ENCODE peak calls at places on chromosomes 6 and 20, in four cellular contexts. N is T-cell, V is B cell, D is non-pigmented ciliary epithelial cell. Z is an unnamed sample.

GRCh38 chr6:27582928-27583725 is 110.2 kb upstream of the ZNF184 start:
- DNase-seq in N (no peak), V (no peak), D (no peak), Z (no peak)

GRCh38 chr6:31465185-31465536 is 32.8 kb upstream of the MICB start:
- DNase-seq in N (no peak), V (peak; percentile 33), D (no peak), Z (no peak)

GRCh38 chr20:9329356-9330092 is 184.9 kb upstream of the LAMP5 start:
- DNase-seq in N (no peak), V (no peak), D (no peak), Z (no peak)

GRCh38 chr6:1001655-1002349 is 308.9 kb upstream of the EXOC2 start:
- DNase-seq in N (no peak), V (no peak), D (no peak), Z (no peak)

GRCh38 chr6:121597654-121598053 is 162.2 kb downstream of the GJA1 start:
- DNase-seq in N (no peak), V (no peak), D (peak; percentile 34), Z (no peak)

GRCh38 chr6:79640146-79641111 is 9.3 kb downstream of the SH3BGRL2 start:
- DNase-seq in N (no peak), V (no peak), D (no peak), Z (no peak)

GRCh38 chr20:997016-997415 is 5.1 kb downstream of the RSPO4 start:
- DNase-seq in N (no peak), V (no peak), D (no peak), Z (peak; percentile 2)

GRCh38 chr6:11201772-11202512 is 30.5 kb downstream of the NEDD9 start:
- DNase-seq in N (no peak), V (no peak), D (no peak), Z (no peak)

GRCh38 chr6:78460711-78461110 is 406.6 kb upstream of the IRAK1BP1 start:
- DNase-seq in N (no peak), V (no peak), D (no peak), Z (no peak)

GRCh38 chr6:111982681-111983080 is 71.2 kb upstream of the CCN6 start:
- DNase-seq in N (no peak), V (no peak), D (no peak), Z (no peak)

GRCh38 chr20:35135867-35136586 is 11.1 kb downstream of the EDEM2 start:
- DNase-seq in N (no peak), V (no peak), D (no peak), Z (no peak)

GRCh38 chr6:145626857-145627256 is 108.5 kb downstream of the EPM2A start:
- DNase-seq in N (no peak), V (no peak), D (no peak), Z (no peak)

Z was measured in CD14-positive monocyte.